ENCODE peak calls at places on chromosomes 11 and 22, in ten cellular contexts. W is testis, L is K562, Z is GM06990, R is HCT116, H is tibial artery, V is endodermal cell, Q is esophagus squamous epithelium, T is Peyer's patch, X is neural progenitor cell. G is an unnamed sample.

GRCh38 chr11:74681686-74682651 is 49.3 kb downstream of the CHRDL2 start:
- DNase-seq in W (no peak), L (no peak), Z (no peak), R (no peak), H (peak; percentile 70), V (peak; percentile 37), Q (no peak), T (no peak), X (no peak), G (no peak)

GRCh38 chr22:45285431-45286058 is 796 bp downstream of the UPK3A start:
- DNase-seq in W (no peak), L (no peak), Z (no peak), R (no peak), H (no peak), V (peak; percentile 84), Q (no peak), T (no peak), X (peak; percentile 64), G (no peak)

GRCh38 chr22:48536691-48537591 is 1290.7 kb downstream of the BRD1 start:
- DNase-seq in W (peak; percentile 30), L (no peak), Z (no peak), R (no peak), H (no peak), V (no peak), Q (no peak), T (no peak), X (no peak), G (no peak)

GRCh38 chr22:47837703-47838102 is 1075.3 kb downstream of the TBC1D22A start:
- DNase-seq in W (no peak), L (peak; percentile 41), Z (no peak), R (peak; percentile 13), H (no peak), V (peak; percentile 78), Q (no peak), T (no peak), X (peak; percentile 49), G (peak; percentile 45)

GRCh38 chr11:8988329-8989234 is 15.2 kb downstream of the NRIP3 start:
- DNase-seq in W (no peak), L (peak; percentile 81), Z (no peak), R (no peak), H (no peak), V (no peak), Q (no peak), T (no peak), X (no peak), G (no peak)

GRCh38 chr11:115993613-115994012 is 489.4 kb upstream of the CADM1 start:
- DNase-seq in W (no peak), L (no peak), Z (no peak), R (no peak), H (no peak), V (no peak), Q (no peak), T (no peak), X (no peak), G (no peak)

GRCh38 chr11:75577198-75577597 is 15.1 kb downstream of the SERPINH1 start:
- DNase-seq in W (peak; percentile 81), L (peak; percentile 82), Z (no peak), R (no peak), H (no peak), V (peak; percentile 88), Q (no peak), T (peak; percentile 32), X (peak; percentile 59), G (peak; percentile 58)

GRCh38 chr22:26975865-26976264 is 318.5 kb downstream of the MIAT start:
- DNase-seq in W (no peak), L (peak; percentile 4), Z (no peak), R (no peak), H (no peak), V (no peak), Q (no peak), T (no peak), X (no peak), G (no peak)

GRCh38 chr11:19714387-19715363 is 2.0 kb downstream of the NAV2 start:
- DNase-seq in W (no peak), L (peak; percentile 14), Z (no peak), R (no peak), H (peak; percentile 86), V (peak; percentile 78), Q (no peak), T (no peak), X (peak; percentile 49), G (no peak)

GRCh38 chr11:71204748-71205664 is 47.4 kb downstream of the SHANK2 start:
- DNase-seq in W (no peak), L (no peak), Z (no peak), R (no peak), H (no peak), V (no peak), Q (no peak), T (no peak), X (no peak), G (no peak)

GRCh38 chr11:76688146-76688545 is 17.6 kb upstream of the LRRC32 start:
- DNase-seq in W (no peak), L (no peak), Z (no peak), R (no peak), H (no peak), V (no peak), Q (no peak), T (no peak), X (no peak), G (no peak)

GRCh38 chr11:117303101-117303500 is 12.0 kb downstream of the BACE1-AS start:
- DNase-seq in W (no peak), L (no peak), Z (no peak), R (no peak), H (no peak), V (no peak), Q (no peak), T (no peak), X (no peak), G (no peak)

GRCh38 chr11:117302228-117302627 is 11.1 kb downstream of the BACE1-AS start:
- DNase-seq in W (no peak), L (no peak), Z (no peak), R (no peak), H (no peak), V (no peak), Q (no peak), T (no peak), X (no peak), G (no peak)

GRCh38 chr11:117300301-117300700 is 9.2 kb downstream of the BACE1-AS start:
- DNase-seq in W (peak; percentile 44), L (no peak), Z (peak; percentile 32), R (no peak), H (peak; percentile 74), V (peak; percentile 77), Q (no peak), T (no peak), X (peak; percentile 73), G (no peak)

GRCh38 chr11:117299351-117300300 is 8.5 kb downstream of the BACE1-AS start:
- DNase-seq in W (no peak), L (no peak), Z (no peak), R (no peak), H (no peak), V (peak; percentile 56), Q (no peak), T (no peak), X (peak; percentile 20), G (no peak)

DNA sequence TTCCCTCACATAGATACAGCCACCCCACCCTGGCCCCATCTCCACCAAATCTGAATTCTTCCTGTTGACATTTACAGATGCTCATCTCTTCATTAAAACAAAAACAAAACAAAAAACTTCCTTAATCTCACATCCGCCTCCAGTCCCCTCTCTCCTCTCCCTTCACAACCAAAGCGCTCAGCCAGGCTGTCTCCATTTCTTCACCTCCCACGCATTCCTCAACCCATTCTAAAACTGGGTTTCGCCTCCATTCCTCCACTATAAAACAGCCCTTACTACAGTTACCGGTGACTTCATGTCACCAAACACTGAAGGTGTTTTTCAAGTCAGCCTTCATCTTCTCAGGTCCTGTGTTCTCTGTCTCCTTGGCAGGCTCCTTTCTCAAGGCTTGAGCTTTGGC is 9.6 kb downstream of the BACE1-AS start:
- DNase-seq in W (no peak), L (no peak), Z (no peak), R (no peak), H (no peak), V (no peak), Q (no peak), T (no peak), X (no peak), G (peak; percentile 46)
- H3K4me3 ChIP-seq in W (no peak overlapping the region), L (no peak overlapping the region), Z (no peak overlapping the region), R (no peak overlapping the region), H (peak overlapping the region; percentile 10), V (no peak overlapping the region), Q (no peak overlapping the region), T (no peak overlapping the region), X (no peak overlapping the region), G (no peak overlapping the region)

GRCh38 chr11:45563801-45564200 is 101.6 kb downstream of the CHST1 start:
- DNase-seq in W (peak; percentile 47), L (no peak), Z (no peak), R (no peak), H (no peak), V (no peak), Q (no peak), T (no peak), X (no peak), G (no peak)

GRCh38 chr11:45573728-45574127 is 91.7 kb downstream of the CHST1 start:
- DNase-seq in W (no peak), L (no peak), Z (no peak), R (no peak), H (no peak), V (no peak), Q (no peak), T (no peak), X (no peak), G (no peak)

GRCh38 chr11:45565589-45565988 is 99.8 kb downstream of the CHST1 start:
- DNase-seq in W (no peak), L (no peak), Z (no peak), R (no peak), H (no peak), V (no peak), Q (no peak), T (no peak), X (no peak), G (no peak)

GRCh38 chr11:45568031-45568430 is 97.4 kb downstream of the CHST1 start:
- DNase-seq in W (no peak), L (no peak), Z (no peak), R (no peak), H (no peak), V (no peak), Q (no peak), T (no peak), X (no peak), G (no peak)

GRCh38 chr11:45569776-45570175 is 95.6 kb downstream of the CHST1 start:
- DNase-seq in W (no peak), L (no peak), Z (no peak), R (no peak), H (no peak), V (no peak), Q (no peak), T (no peak), X (no peak), G (no peak)
- TF ChIP-seq CTCF in W (no peak), L (no peak), Z (no peak), R (no peak), H (no peak), V (no peak), Q (no peak), T (no peak), X (no peak), G (no peak)

GRCh38 chr11:36019722-36020121 is 75.9 kb downstream of the LDLRAD3 start:
- DNase-seq in W (no peak), L (no peak), Z (no peak), R (no peak), H (no peak), V (peak; percentile 67), Q (no peak), T (no peak), X (no peak), G (no peak)
- H3K4me3 ChIP-seq in W (no peak overlapping the region), L (no peak overlapping the region), Z (no peak overlapping the region), R (no peak overlapping the region), H (no peak overlapping the region), V (no peak overlapping the region), Q (no peak overlapping the region), T (no peak overlapping the region), X (no peak overlapping the region), G (no peak overlapping the region)

GRCh38 chr11:25961539-25961938 is 370.4 kb upstream of the ANO3 start:
- DNase-seq in W (no peak), L (no peak), Z (no peak), R (no peak), H (no peak), V (no peak), Q (no peak), T (no peak), X (peak; percentile 10), G (no peak)
- TF ChIP-seq CTCF in W (no peak), L (no peak), Z (no peak), R (no peak), H (no peak), V (peak; percentile 60), Q (no peak), T (peak; percentile 41), X (peak; percentile 45), G (peak; percentile 29)